ENCODE peak calls at places on chromosomes 13 and 19, in four cellular contexts. One of them, this sample, is unnamed. For H3K36me3, the result is how much of the 10 kb centered on the place peaks cover.

GRCh38 chr13:112714366-112714765 is 24.5 kb downstream of the ATP11A start:
- DNase-seq in thoracic aorta: no peak
- DNase-seq in colonic mucosa: no peak
- DNase-seq in cardiac muscle cell: no peak
- DNase-seq in this sample: no peak

GRCh38 chr19:17450264-17451075 is 2.0 kb upstream of the TMEM221 start:
- DNase-seq in thoracic aorta: no peak
- DNase-seq in colonic mucosa: no peak
- DNase-seq in cardiac muscle cell: no peak
- DNase-seq in this sample: no peak

GRCh38 chr13:101127741-101128353 is 288.5 kb downstream of the NALCN start:
- DNase-seq in thoracic aorta: no peak
- DNase-seq in colonic mucosa: no peak
- DNase-seq in cardiac muscle cell: peak
- DNase-seq in this sample: peak

GRCh38 chr13:23811366-23812027 is 77.7 kb downstream of the MIPEP start:
- DNase-seq in thoracic aorta: no peak
- DNase-seq in colonic mucosa: no peak
- DNase-seq in cardiac muscle cell: no peak
- DNase-seq in this sample: no peak

GRCh38 chr13:100984349-100984748 is 309.8 kb upstream of the TMTC4 start:
- DNase-seq in thoracic aorta: no peak
- DNase-seq in colonic mucosa: no peak
- DNase-seq in cardiac muscle cell: no peak
- DNase-seq in this sample: no peak

GRCh38 chr13:97944396-97945029 is 9.0 kb upstream of the IPO5 start:
- DNase-seq in thoracic aorta: no peak
- DNase-seq in colonic mucosa: no peak
- DNase-seq in cardiac muscle cell: no peak
- DNase-seq in this sample: no peak

GRCh38 chr19:31553112-31553843 is 204.0 kb upstream of the TSHZ3 start:
- DNase-seq in thoracic aorta: no peak
- DNase-seq in colonic mucosa: no peak
- DNase-seq in cardiac muscle cell: no peak
- DNase-seq in this sample: no peak

GRCh38 chr13:29925457-29925856 is 75.0 kb upstream of the UBL3 start:
- DNase-seq in thoracic aorta: peak
- DNase-seq in colonic mucosa: peak
- DNase-seq in cardiac muscle cell: peak
- DNase-seq in this sample: no peak

GRCh38 chr13:36275190-36276002 is 22.2 kb downstream of the CCDC169 start:
- DNase-seq in thoracic aorta: no peak
- DNase-seq in colonic mucosa: peak
- DNase-seq in cardiac muscle cell: peak
- DNase-seq in this sample: no peak

GRCh38 chr13:109276261-109276660 is 510.1 kb downstream of the IRS2 start:
- DNase-seq in thoracic aorta: no peak
- DNase-seq in colonic mucosa: no peak
- DNase-seq in cardiac muscle cell: no peak
- DNase-seq in this sample: no peak

GRCh38 chr19:13965926-13966683 is 13.8 kb downstream of the DCAF15 start:
- DNase-seq in thoracic aorta: no peak
- DNase-seq in colonic mucosa: no peak
- DNase-seq in cardiac muscle cell: no peak
- DNase-seq in this sample: no peak

GRCh38 chr19:13968383-13968935 is 16.1 kb downstream of the DCAF15 start:
- DNase-seq in thoracic aorta: no peak
- DNase-seq in colonic mucosa: no peak
- DNase-seq in cardiac muscle cell: no peak
- DNase-seq in this sample: no peak

GRCh38 chr19:13965377-13965896 is 13.1 kb downstream of the DCAF15 start:
- DNase-seq in thoracic aorta: no peak
- DNase-seq in colonic mucosa: no peak
- DNase-seq in cardiac muscle cell: no peak
- DNase-seq in this sample: no peak

GRCh38 chr19:13964776-13965175 is 12.5 kb downstream of the DCAF15 start:
- DNase-seq in thoracic aorta: no peak
- DNase-seq in colonic mucosa: no peak
- DNase-seq in cardiac muscle cell: no peak
- DNase-seq in this sample: no peak

DNA sequence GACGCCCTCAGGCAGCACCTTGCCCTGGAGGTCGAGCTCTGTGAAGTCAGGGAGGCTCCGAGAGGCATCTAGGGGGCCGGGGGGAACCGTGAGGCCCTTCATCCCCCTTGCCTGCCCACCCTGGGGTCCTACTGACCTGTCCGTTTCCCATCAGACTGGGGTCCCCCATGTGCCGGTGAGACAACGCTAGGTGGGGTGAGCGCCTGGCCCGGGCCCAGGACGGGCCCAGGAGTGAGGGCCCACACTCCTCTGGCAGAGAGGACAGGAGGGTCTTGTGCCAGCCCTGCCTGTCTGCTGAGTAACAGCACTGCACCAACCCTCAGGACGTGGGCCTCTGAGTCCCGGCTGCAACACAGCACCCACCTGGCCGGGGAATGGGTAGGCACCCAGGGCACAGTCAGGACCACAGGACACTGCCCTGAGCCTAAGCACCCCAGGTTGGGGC is 14.4 kb downstream of the DCAF15 start:
- DNase-seq in thoracic aorta: no peak
- DNase-seq in colonic mucosa: no peak
- DNase-seq in cardiac muscle cell: no peak
- DNase-seq in this sample: no peak
- H3K36me3 ChIP-seq in thoracic aorta: under half
- H3K36me3 ChIP-seq in colonic mucosa: under half
- H3K36me3 ChIP-seq in cardiac muscle cell: under half
- H3K36me3 ChIP-seq in this sample: under half

GRCh38 chr19:47381653-47382279 is 32.7 kb downstream of the DHX34 start:
- DNase-seq in thoracic aorta: no peak
- DNase-seq in colonic mucosa: no peak
- DNase-seq in cardiac muscle cell: no peak
- DNase-seq in this sample: no peak
- H3K36me3 ChIP-seq in thoracic aorta: under half
- H3K36me3 ChIP-seq in colonic mucosa: under half
- H3K36me3 ChIP-seq in cardiac muscle cell: under half
- H3K36me3 ChIP-seq in this sample: under half

GRCh38 chr19:53172892-53173291 is 14.0 kb upstream of the ZNF347 start:
- DNase-seq in thoracic aorta: no peak
- DNase-seq in colonic mucosa: no peak
- DNase-seq in cardiac muscle cell: no peak
- DNase-seq in this sample: no peak

GRCh38 chr19:53182202-53182601 is 11.0 kb downstream of the ZNF665 start:
- DNase-seq in thoracic aorta: no peak
- DNase-seq in colonic mucosa: no peak
- DNase-seq in cardiac muscle cell: no peak
- DNase-seq in this sample: no peak

GRCh38 chr19:53183146-53183545 is 10.0 kb downstream of the ZNF665 start:
- DNase-seq in thoracic aorta: no peak
- DNase-seq in colonic mucosa: no peak
- DNase-seq in cardiac muscle cell: no peak
- DNase-seq in this sample: no peak

GRCh38 chr19:53177986-53178385 is 15.2 kb downstream of the ZNF665 start:
- DNase-seq in thoracic aorta: no peak
- DNase-seq in colonic mucosa: no peak
- DNase-seq in cardiac muscle cell: no peak
- DNase-seq in this sample: no peak
- H3K36me3 ChIP-seq in thoracic aorta: under half
- H3K36me3 ChIP-seq in colonic mucosa: under half
- H3K36me3 ChIP-seq in cardiac muscle cell: under half
- H3K36me3 ChIP-seq in this sample: under half

GRCh38 chr19:21149877-21150276 is 8.0 kb downstream of the ZNF431 start:
- DNase-seq in thoracic aorta: no peak
- DNase-seq in colonic mucosa: no peak
- DNase-seq in cardiac muscle cell: no peak
- DNase-seq in this sample: no peak
- H3K36me3 ChIP-seq in thoracic aorta: under half
- H3K36me3 ChIP-seq in colonic mucosa: under half
- H3K36me3 ChIP-seq in cardiac muscle cell: under half
- H3K36me3 ChIP-seq in this sample: under half

GRCh38 chr19:52889076-52889475 is 8.4 kb downstream of the ZNF320 start:
- DNase-seq in thoracic aorta: no peak
- DNase-seq in colonic mucosa: no peak
- DNase-seq in cardiac muscle cell: no peak
- DNase-seq in this sample: no peak

GRCh38 chr19:52896431-52897148 is 845 bp downstream of the ZNF320 start:
- DNase-seq in thoracic aorta: no peak
- DNase-seq in colonic mucosa: peak
- DNase-seq in cardiac muscle cell: peak
- DNase-seq in this sample: no peak

GRCh38 chr19:52889931-52890330 is 7.5 kb downstream of the ZNF320 start:
- DNase-seq in thoracic aorta: no peak
- DNase-seq in colonic mucosa: no peak
- DNase-seq in cardiac muscle cell: no peak
- DNase-seq in this sample: no peak

DNA sequence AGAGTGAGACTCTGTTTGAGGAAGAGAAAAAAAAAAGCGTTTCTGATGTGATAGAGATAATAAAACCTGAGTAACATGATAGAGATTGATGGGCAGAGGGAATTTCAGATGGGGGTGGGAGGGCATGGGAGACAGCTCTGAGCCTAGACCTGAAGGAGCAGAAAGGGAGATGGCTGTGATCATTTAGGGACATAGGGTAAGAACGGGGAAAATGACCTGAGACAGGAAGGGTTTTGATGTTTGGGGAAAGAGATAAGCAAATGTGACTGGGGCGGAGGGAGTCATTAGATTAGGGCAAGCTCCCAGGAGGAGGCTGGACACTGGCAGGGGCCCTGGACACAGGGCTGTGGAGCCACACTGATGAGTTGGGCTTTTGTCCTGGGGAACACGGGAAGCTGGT is 6.1 kb downstream of the ZNF320 start:
- DNase-seq in thoracic aorta: no peak
- DNase-seq in colonic mucosa: no peak
- DNase-seq in cardiac muscle cell: no peak
- DNase-seq in this sample: no peak
- H3K36me3 ChIP-seq in thoracic aorta: under half
- H3K36me3 ChIP-seq in colonic mucosa: under half
- H3K36me3 ChIP-seq in cardiac muscle cell: under half
- H3K36me3 ChIP-seq in this sample: under half

GRCh38 chr19:38384209-38385027 is 3.4 kb downstream of the GGN start:
- DNase-seq in thoracic aorta: no peak
- DNase-seq in colonic mucosa: no peak
- DNase-seq in cardiac muscle cell: peak
- DNase-seq in this sample: no peak

GRCh38 chr19:38378866-38379265 is 4.5 kb downstream of the PSMD8 start:
- DNase-seq in thoracic aorta: no peak
- DNase-seq in colonic mucosa: no peak
- DNase-seq in cardiac muscle cell: no peak
- DNase-seq in this sample: no peak

GRCh38 chr19:38383184-38383583 is 4.7 kb downstream of the GGN start:
- DNase-seq in thoracic aorta: no peak
- DNase-seq in colonic mucosa: no peak
- DNase-seq in cardiac muscle cell: no peak
- DNase-seq in this sample: no peak

GRCh38 chr19:38383743-38384142 is 4.1 kb downstream of the GGN start:
- DNase-seq in thoracic aorta: no peak
- DNase-seq in colonic mucosa: no peak
- DNase-seq in cardiac muscle cell: no peak
- DNase-seq in this sample: no peak

DNA sequence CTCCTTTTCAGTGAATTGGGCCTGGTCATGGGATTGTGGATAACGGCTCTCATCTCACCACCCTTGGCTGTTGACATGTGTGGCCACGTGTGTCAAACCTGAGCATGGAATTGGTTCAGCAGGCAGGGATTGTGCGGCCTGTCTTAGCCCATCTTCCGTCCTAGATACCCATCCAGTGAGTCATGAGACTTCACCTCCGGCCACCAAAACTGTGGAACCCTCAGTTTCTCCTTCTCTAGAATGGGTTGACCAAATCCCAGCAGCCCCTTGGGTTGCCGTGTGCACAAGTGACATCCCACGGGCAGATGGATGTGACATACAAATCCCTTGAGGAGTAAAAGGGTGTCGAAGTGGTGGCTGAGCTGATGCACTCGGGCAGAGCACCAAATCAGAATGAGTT is 6.7 kb downstream of the GGN start:
- DNase-seq in thoracic aorta: no peak
- DNase-seq in colonic mucosa: no peak
- DNase-seq in cardiac muscle cell: no peak
- DNase-seq in this sample: no peak
- H3K36me3 ChIP-seq in thoracic aorta: under half
- H3K36me3 ChIP-seq in colonic mucosa: under half
- H3K36me3 ChIP-seq in cardiac muscle cell: under half
- H3K36me3 ChIP-seq in this sample: under half

DNA sequence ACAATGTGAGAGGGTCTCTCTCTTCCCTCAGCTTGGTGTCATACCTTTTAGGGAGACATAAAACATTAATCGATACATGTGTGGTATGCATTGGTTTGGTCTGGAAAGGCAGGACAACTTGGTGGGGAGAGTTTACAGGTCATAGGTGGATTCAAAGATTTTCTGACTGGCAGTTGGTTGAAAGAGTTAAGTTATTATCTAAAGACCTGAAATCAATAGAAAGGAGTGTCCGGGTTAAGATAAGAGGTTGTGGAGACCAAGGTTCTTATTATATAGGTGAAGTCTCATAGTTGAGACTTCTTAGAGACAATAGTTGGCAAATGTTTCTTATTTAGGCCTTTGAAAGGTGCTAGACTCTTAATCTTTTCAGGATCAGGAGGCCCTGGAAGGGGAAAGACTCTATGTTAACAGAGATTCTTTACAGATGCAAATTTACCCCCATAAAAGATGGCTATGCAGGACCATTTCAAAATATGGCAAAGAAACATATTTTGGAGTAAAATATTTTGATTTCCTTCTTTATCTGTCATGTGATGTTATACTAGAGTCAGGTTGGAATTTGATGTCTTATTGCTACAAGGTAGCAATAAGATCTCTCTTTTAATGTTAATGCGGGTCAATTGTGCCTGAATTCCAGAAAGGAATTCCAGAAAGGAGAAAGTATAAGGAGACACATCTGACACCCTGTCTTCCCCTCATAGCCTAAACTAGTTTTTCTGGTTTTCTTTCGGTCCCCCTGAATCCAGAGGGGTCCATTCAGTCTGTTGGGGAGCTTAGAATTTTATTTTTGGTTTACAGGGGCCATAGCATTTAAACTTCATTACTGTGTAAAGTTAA is 59.2 kb upstream of the RCBTB2 start:
- DNase-seq in thoracic aorta: no peak
- DNase-seq in colonic mucosa: no peak
- DNase-seq in cardiac muscle cell: no peak
- DNase-seq in this sample: no peak
- H3K36me3 ChIP-seq in thoracic aorta: under half
- H3K36me3 ChIP-seq in colonic mucosa: under half
- H3K36me3 ChIP-seq in cardiac muscle cell: under half
- H3K36me3 ChIP-seq in this sample: under half

DNA sequence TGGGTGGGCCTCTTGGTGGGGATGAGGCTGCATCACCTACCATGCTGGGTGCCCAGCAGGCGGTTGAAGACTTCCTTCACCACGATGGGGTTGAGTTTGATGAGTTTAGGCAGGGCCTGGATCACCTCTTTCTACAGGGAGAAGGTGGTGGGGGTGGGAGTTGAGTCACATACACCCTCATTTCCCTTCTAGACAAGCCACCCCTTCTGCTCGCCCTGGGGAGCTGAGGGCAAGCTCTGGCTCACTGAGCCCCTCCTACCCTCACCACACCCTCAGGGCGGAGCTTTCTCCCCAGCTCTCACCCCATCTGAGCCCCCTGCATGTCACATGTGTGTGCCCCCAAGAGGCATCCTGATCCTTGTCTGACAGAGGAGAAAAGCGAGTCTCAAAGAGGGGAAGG is 7.6 kb upstream of the RSPH6A start:
- DNase-seq in thoracic aorta: no peak
- DNase-seq in colonic mucosa: no peak
- DNase-seq in cardiac muscle cell: no peak
- DNase-seq in this sample: no peak
- H3K36me3 ChIP-seq in thoracic aorta: half or more
- H3K36me3 ChIP-seq in colonic mucosa: under half
- H3K36me3 ChIP-seq in cardiac muscle cell: under half
- H3K36me3 ChIP-seq in this sample: under half

GRCh38 chr13:33828431-33829129 is 10.6 kb downstream of the RFC3 start:
- DNase-seq in thoracic aorta: no peak
- DNase-seq in colonic mucosa: no peak
- DNase-seq in cardiac muscle cell: no peak
- DNase-seq in this sample: no peak
- H3K36me3 ChIP-seq in thoracic aorta: under half
- H3K36me3 ChIP-seq in colonic mucosa: under half
- H3K36me3 ChIP-seq in cardiac muscle cell: under half
- H3K36me3 ChIP-seq in this sample: under half